ENCODE peak calls at places on chromosomes 2 and 18, in six cellular contexts. N is AG10803, X is mesothelial cell of epicardium, Z is NCI-H2029, A is H4, Y is EH. K is an unnamed sample.

GRCh38 chr2:202950592-202950991 is 38.5 kb downstream of the CARF start:
- DNase-seq in Z (no peak), X (no peak), A (peak), N (no peak), Y (no peak), K (no peak)

GRCh38 chr2:66729391-66729790 is 294.5 kb downstream of the MEIS1 start:
- DNase-seq in Z (no peak), X (no peak), N (peak), A (no peak), Y (peak), K (no peak)

GRCh38 chr18:452801-453200 is 47.7 kb downstream of the COLEC12 start:
- DNase-seq in N (no peak), Y (peak), A (no peak), Z (no peak), X (no peak), K (no peak)

GRCh38 chr2:234980476-234981187 is 28.8 kb downstream of the SH3BP4 start:
- DNase-seq in A (peak), Z (peak), Y (no peak), X (no peak), N (no peak), K (no peak)

GRCh38 chr2:43455735-43456642 is 139.8 kb downstream of the THADA start:
- DNase-seq in Z (peak), A (no peak), N (peak), Y (peak), X (no peak), K (no peak)

GRCh38 chr2:105886029-105886454 is 141.3 kb downstream of the NCK2 start:
- DNase-seq in Z (no peak), Y (peak), X (no peak), N (peak), A (no peak), K (no peak)

GRCh38 chr2:95500854-95501253 is 16.3 kb upstream of the TRIM43B start:
- DNase-seq in N (no peak), Z (no peak), X (no peak), A (no peak), Y (no peak), K (no peak)

GRCh38 chr2:199833525-199833924 is 17.5 kb downstream of the FTCDNL1 start:
- DNase-seq in Z (peak), X (no peak), Y (no peak), N (no peak), A (no peak), K (no peak)

GRCh38 chr2:45233301-45233700 is 224.0 kb upstream of the SIX2 start:
- DNase-seq in Y (peak), N (peak), X (no peak), Z (no peak), A (no peak), K (no peak)

GRCh38 chr2:102632380-102633175 is 13.2 kb downstream of the SLC9A2 start:
- DNase-seq in Y (no peak), A (no peak), Z (no peak), N (no peak), X (no peak), K (no peak)

GRCh38 chr2:118838741-118839455 is 8.6 kb downstream of the EN1 start:
- DNase-seq in Y (no peak), N (no peak), X (no peak), A (no peak), Z (no peak), K (no peak)

GRCh38 chr2:240423788-240424191 is 11.7 kb upstream of the GPC1 start:
- DNase-seq in A (no peak), X (peak), Z (no peak), N (no peak), Y (no peak), K (peak)

K was measured in left ventricle myocardium inferior.